ENCODE peak calls at places on chromosomes 3 and 15, in ten cellular contexts. R is posterior vena cava; I is WTC11; Z is upper lobe of right lung; A is EL; V is H54; N is cardiac fibroblast; D is stimulated activated naive CD8-positive, alpha-beta T cell treated with anti-CD3 and anti-CD28 coated beads, Interleukin-15, Interleukin-2, amounts not matched to agents 100 U/mL and 50 U/mL, for 24 hours; Y is COR-L47; O is erythroblast. L is an unnamed sample.

GRCh38 chr3:32296251-32297204 is 58.0 kb downstream of the CMTM8 start:
- DNase-seq in R (peak; percentile 83), Z (no peak), I (peak; percentile 72), O (peak; percentile 62), Y (no peak), V (peak; percentile 63), N (peak; percentile 78), D (peak; percentile 57), A (peak; percentile 60), L (peak; percentile 58)

GRCh38 chr3:144052275-144052674 is 80.7 kb downstream of the DIPK2A start:
- DNase-seq in N (no peak), R (no peak), Y (no peak), D (no peak), A (no peak), O (no peak), I (no peak), Z (no peak), V (no peak), L (no peak)

GRCh38 chr3:192745150-192745549 is 17.8 kb upstream of the FGF12 start:
- DNase-seq in Z (no peak), O (no peak), A (no peak), V (no peak), I (no peak), R (no peak), D (no peak), N (no peak), Y (no peak), L (no peak)

GRCh38 chr15:65055201-65055870 is 10.1 kb downstream of the SLC51B start:
- DNase-seq in O (no peak), V (no peak), R (peak; percentile 46), N (no peak), D (no peak), Z (no peak), A (peak; percentile 32), I (no peak), Y (no peak), L (no peak)

GRCh38 chr3:160180581-160181216 is 44.5 kb upstream of the C3orf80 start:
- DNase-seq in A (peak; percentile 52), I (no peak), D (no peak), V (peak; percentile 46), Z (no peak), O (no peak), N (peak; percentile 62), Y (no peak), R (no peak), L (no peak)

GRCh38 chr15:28960979-28961378 is 75.2 kb downstream of the APBA2 start:
- DNase-seq in R (no peak), Y (no peak), A (peak; percentile 85), Z (no peak), D (no peak), N (peak; percentile 26), V (peak; percentile 63), O (no peak), I (no peak), L (no peak)

GRCh38 chr15:96551196-96551595 is 220.7 kb downstream of the NR2F2 start:
- DNase-seq in A (peak; percentile 77), V (no peak), Y (no peak), Z (no peak), D (no peak), N (no peak), O (no peak), I (no peak), R (no peak), L (no peak)

GRCh38 chr3:125437631-125438435 is 62.7 kb upstream of the ZNF148 start:
- DNase-seq in Z (no peak), I (peak; percentile 79), V (no peak), O (peak; percentile 63), A (peak; percentile 52), D (peak; percentile 73), R (peak; percentile 83), Y (peak; percentile 10), N (peak; percentile 63), L (peak; percentile 64)

GRCh38 chr15:93028632-93029612 is 60.1 kb downstream of the RGMA start:
- DNase-seq in V (no peak), O (no peak), I (no peak), D (no peak), R (peak; percentile 97), A (peak; percentile 36), Z (peak; percentile 93), N (peak; percentile 98), Y (no peak), L (no peak)

GRCh38 chr3:101466465-101467309 is 46.3 kb downstream of the SENP7 start:
- DNase-seq in I (peak; percentile 67), A (no peak), D (no peak), N (no peak), Z (no peak), O (peak; percentile 5), Y (no peak), V (no peak), R (no peak), L (no peak)

GRCh38 chr3:23800731-23801130 is 5.0 kb upstream of the UBE2E1 start:
- DNase-seq in D (no peak), O (no peak), Y (no peak), N (peak; percentile 53), R (no peak), A (peak; percentile 3), Z (no peak), I (no peak), V (no peak), L (no peak)

GRCh38 chr3:182596673-182597410 is 196.5 kb upstream of the ATP11B start:
- DNase-seq in Y (peak; percentile 98), O (no peak), A (no peak), N (no peak), Z (no peak), I (no peak), R (no peak), D (no peak), V (no peak), L (no peak)

GRCh38 chr3:157438371-157438735 is 1.7 kb downstream of the PTX3 start:
- DNase-seq in Z (no peak), I (peak; percentile 16), R (no peak), N (peak; percentile 58), O (no peak), V (no peak), D (no peak), Y (peak; percentile 37), A (peak; percentile 45), L (no peak)

GRCh38 chr3:46400000-46400734 is 6.7 kb downstream of the CCR5AS start:
- DNase-seq in V (peak; percentile 59), D (no peak), A (peak; percentile 77), O (peak; percentile 76), R (no peak), Y (no peak), N (peak; percentile 57), Z (no peak), I (no peak), L (no peak)

GRCh38 chr3:53850895-53851294 is 4.5 kb downstream of the IL17RB start:
- DNase-seq in D (no peak), Y (no peak), A (peak; percentile 40), N (peak; percentile 66), R (no peak), Z (no peak), I (no peak), O (no peak), V (no peak), L (no peak)

GRCh38 chr3:13115991-13116390 is 42.8 kb upstream of the IQSEC1 start:
- DNase-seq in R (peak; percentile 57), Y (no peak), A (no peak), O (no peak), I (no peak), N (no peak), Z (peak; percentile 50), D (no peak), V (no peak), L (no peak)

GRCh38 chr15:43144512-43144911 is 11.1 kb downstream of the TMEM62 start:
- DNase-seq in V (no peak), N (no peak), A (no peak), Z (no peak), O (no peak), D (no peak), R (no peak), Y (no peak), I (no peak), L (no peak)

GRCh38 chr3:125087768-125088391 is 32.1 kb upstream of the HEG1 start:
- DNase-seq in V (peak; percentile 32), N (peak; percentile 54), R (no peak), O (no peak), Z (no peak), Y (no peak), I (no peak), A (peak; percentile 74), D (no peak), L (no peak)

GRCh38 chr15:80750591-80750990 is 28.6 kb upstream of the CEMIP start:
- DNase-seq in V (no peak), Y (no peak), R (no peak), Z (no peak), D (no peak), A (no peak), O (no peak), I (no peak), N (no peak), L (no peak)

GRCh38 chr15:31456329-31457060 is 129.9 kb downstream of the KLF13 start:
- DNase-seq in O (no peak), A (no peak), V (no peak), Z (peak; percentile 46), D (no peak), I (no peak), R (peak; percentile 66), N (no peak), Y (no peak), L (no peak)

GRCh38 chr3:188947401-188947982 is 224.3 kb upstream of the TPRG1 start:
- DNase-seq in I (peak; percentile 87), N (peak; percentile 93), R (peak; percentile 93), Y (peak; percentile 90), V (peak; percentile 89), A (peak; percentile 82), Z (peak; percentile 93), D (no peak), O (peak; percentile 11), L (peak; percentile 33)

GRCh38 chr3:71425491-71426071 is 157.9 kb downstream of the FOXP1 start:
- DNase-seq in V (peak; percentile 70), I (no peak), O (no peak), Z (no peak), N (no peak), A (peak; percentile 64), R (no peak), D (no peak), Y (no peak), L (no peak)

GRCh38 chr3:167709690-167710089 is 25.0 kb downstream of the PDCD10 start:
- DNase-seq in Y (no peak), D (no peak), A (no peak), V (no peak), R (no peak), N (no peak), I (no peak), Z (no peak), O (peak; percentile 67), L (no peak)

GRCh38 chr15:78369161-78369560 is 29.0 kb downstream of the CRABP1 start:
- DNase-seq in O (no peak), R (peak; percentile 42), I (no peak), Z (no peak), Y (no peak), N (no peak), V (no peak), D (no peak), A (no peak), L (no peak)

GRCh38 chr15:66772967-66773873 is 71.2 kb downstream of the SMAD6 start:
- DNase-seq in R (no peak), O (peak; percentile 17), I (no peak), D (no peak), V (no peak), N (peak; percentile 82), Y (no peak), A (no peak), Z (no peak), L (no peak)

GRCh38 chr3:46674031-46674592 is 19.4 kb downstream of the ALS2CL start:
- DNase-seq in Z (peak; percentile 28), Y (no peak), N (no peak), I (peak; percentile 8), O (no peak), D (no peak), A (no peak), V (no peak), R (peak; percentile 68), L (peak; percentile 2)

GRCh38 chr3:4350789-4351163 is 47.6 kb downstream of the SETMAR start:
- DNase-seq in N (peak; percentile 88), R (no peak), V (peak; percentile 25), I (no peak), A (peak; percentile 44), D (peak; percentile 36), Z (no peak), Y (peak; percentile 4), O (peak; percentile 84), L (peak; percentile 38)

GRCh38 chr3:112794622-112795172 is 52.0 kb downstream of the CD200R1L start:
- DNase-seq in V (no peak), Z (no peak), O (peak; percentile 57), A (no peak), I (no peak), N (no peak), Y (no peak), D (no peak), R (no peak), L (no peak)